ENCODE peak calls at places on chromosomes 16 and 17, in five cellular contexts. U is hepatocyte; S is CD8-positive, alpha-beta T cell; B is mesenchymal stem cell; O is naive thymus-derived CD4-positive, alpha-beta T cell. Y is an unnamed sample.
A peak's percentile ranks its signal among the peaks of the same experiment; 100 is the strongest.

GRCh38 chr16:88960516-88960915 is 16.5 kb downstream of the CBFA2T3 start:
- DNase-seq in O (no peak), B (no peak), S (no peak), U (no peak), Y (no peak)

GRCh38 chr16:89013111-89013510 is 36.1 kb upstream of the CBFA2T3 start:
- DNase-seq in B (no peak), U (no peak), O (no peak), S (no peak), Y (no peak)

GRCh38 chr16:83615131-83615530 is 192.6 kb upstream of the HSBP1 start:
- DNase-seq in B (peak; percentile 47), S (no peak), O (no peak), U (no peak), Y (no peak)

GRCh38 chr17:51435641-51436091 is 175.3 kb downstream of the UTP18 start:
- DNase-seq in S (no peak), U (peak; percentile 84), B (no peak), O (no peak), Y (peak; percentile 47)

GRCh38 chr17:60947100-60947499 is 269.4 kb downstream of the BCAS3 start:
- DNase-seq in S (no peak), B (peak; percentile 16), U (no peak), O (no peak), Y (no peak)

GRCh38 chr17:49578963-49579500 is 3.4 kb downstream of the NXPH3 start:
- DNase-seq in S (no peak), O (no peak), U (no peak), B (no peak), Y (no peak)

GRCh38 chr16:74650966-74651567 is 15.6 kb downstream of the RFWD3 start:
- DNase-seq in B (peak; percentile 29), S (no peak), O (no peak), U (peak; percentile 26), Y (peak; percentile 31)

GRCh38 chr16:74623214-74623842 is 16.4 kb upstream of the GLG1 start:
- DNase-seq in O (peak; percentile 53), S (no peak), B (peak; percentile 68), U (peak; percentile 73), Y (peak; percentile 57)

GRCh38 chr16:87461466-87461975 is 31.3 kb downstream of the ZCCHC14 start:
- DNase-seq in U (peak; percentile 95), O (peak; percentile 6), S (no peak), B (peak; percentile 54), Y (peak; percentile 59)

GRCh38 chr17:75753193-75753513 is 11.8 kb downstream of the GALK1 start:
- DNase-seq in S (no peak), O (no peak), B (no peak), U (no peak), Y (no peak)

GRCh38 chr16:52548261-52549010 is 1.5 kb upstream of the TOX3 start:
- DNase-seq in U (no peak), B (no peak), S (no peak), O (no peak), Y (no peak)

GRCh38 chr16:67115649-67116048 is 5.9 kb downstream of the PHAF1 start:
- DNase-seq in O (no peak), U (no peak), B (peak; percentile 90), S (no peak), Y (no peak)

GRCh38 chr16:87317766-87318121 is 552 bp upstream of the C16orf95 start:
- DNase-seq in O (no peak), B (peak; percentile 72), U (peak; percentile 78), S (no peak), Y (peak; percentile 63)

GRCh38 chr17:31690118-31690517 is 168.9 kb downstream of the COPRS start:
- DNase-seq in O (no peak), U (no peak), S (no peak), B (peak; percentile 92), Y (no peak)

GRCh38 chr17:39697961-39698360 is 1.9 kb upstream of the ERBB2 start:
- DNase-seq in S (no peak), U (no peak), B (no peak), O (no peak), Y (no peak)

GRCh38 chr16:87365021-87365713 is 18.4 kb downstream of the FBXO31 start:
- DNase-seq in B (no peak), S (no peak), O (no peak), U (no peak), Y (no peak)

GRCh38 chr17:2262146-2262587 is 41.4 kb downstream of the SMG6 start:
- DNase-seq in S (no peak), U (peak; percentile 13), O (no peak), B (peak; percentile 66), Y (no peak)

GRCh38 chr16:4115209-4115940 is 867 bp downstream of the ADCY9 start:
- DNase-seq in B (peak; percentile 79), S (no peak), O (peak; percentile 50), U (peak; percentile 85), Y (no peak)

GRCh38 chr16:11303405-11304138 is 22.4 kb upstream of the PRM1 start:
- DNase-seq in O (no peak), S (no peak), B (peak; percentile 36), U (peak; percentile 39), Y (no peak)

GRCh38 chr17:44014437-44015172 is at the start of gene TMEM101:
- DNase-seq in O (peak; percentile 86), U (peak; percentile 95), B (peak; percentile 94), S (peak; percentile 79), Y (peak; percentile 94)

GRCh38 chr17:42163113-42163512 is 8.3 kb upstream of the RAB5C start:
- DNase-seq in O (no peak), S (no peak), U (no peak), B (no peak), Y (peak; percentile 36)

GRCh38 chr16:89370081-89370511 is 120.3 kb downstream of the ANKRD11 start:
- DNase-seq in U (no peak), B (peak; percentile 30), O (no peak), S (no peak), Y (no peak)

GRCh38 chr17:39629494-39629880 is 2.7 kb downstream of the PPP1R1B start:
- DNase-seq in B (no peak), S (no peak), O (no peak), U (no peak), Y (no peak)

GRCh38 chr17:71213936-71214335 is 906.9 kb upstream of the SOX9 start:
- DNase-seq in U (no peak), O (no peak), B (no peak), S (no peak), Y (no peak)

GRCh38 chr17:44383363-44383762 is 6.1 kb downstream of the ITGA2B start:
- DNase-seq in U (no peak), S (no peak), O (no peak), B (no peak), Y (no peak)

GRCh38 chr17:7684856-7685532 is 2.3 kb downstream of the TP53 start:
- DNase-seq in U (no peak), B (no peak), S (no peak), O (no peak), Y (no peak)

GRCh38 chr17:7687908-7688807 is at the start of gene WRAP53:
- DNase-seq in U (peak; percentile 98), O (peak; percentile 96), S (peak; percentile 94), B (peak; percentile 100), Y (peak; percentile 98)

GRCh38 chr17:7687072-7687907 is at the start of gene TP53:
- DNase-seq in S (peak; percentile 76), B (peak; percentile 95), O (peak; percentile 88), U (peak; percentile 96), Y (peak; percentile 96)

GRCh38 chr17:7686221-7687071 is 844 bp downstream of the TP53 start:
- DNase-seq in O (peak; percentile 95), B (peak; percentile 93), U (peak; percentile 88), S (peak; percentile 70), Y (peak; percentile 92)

DNA sequence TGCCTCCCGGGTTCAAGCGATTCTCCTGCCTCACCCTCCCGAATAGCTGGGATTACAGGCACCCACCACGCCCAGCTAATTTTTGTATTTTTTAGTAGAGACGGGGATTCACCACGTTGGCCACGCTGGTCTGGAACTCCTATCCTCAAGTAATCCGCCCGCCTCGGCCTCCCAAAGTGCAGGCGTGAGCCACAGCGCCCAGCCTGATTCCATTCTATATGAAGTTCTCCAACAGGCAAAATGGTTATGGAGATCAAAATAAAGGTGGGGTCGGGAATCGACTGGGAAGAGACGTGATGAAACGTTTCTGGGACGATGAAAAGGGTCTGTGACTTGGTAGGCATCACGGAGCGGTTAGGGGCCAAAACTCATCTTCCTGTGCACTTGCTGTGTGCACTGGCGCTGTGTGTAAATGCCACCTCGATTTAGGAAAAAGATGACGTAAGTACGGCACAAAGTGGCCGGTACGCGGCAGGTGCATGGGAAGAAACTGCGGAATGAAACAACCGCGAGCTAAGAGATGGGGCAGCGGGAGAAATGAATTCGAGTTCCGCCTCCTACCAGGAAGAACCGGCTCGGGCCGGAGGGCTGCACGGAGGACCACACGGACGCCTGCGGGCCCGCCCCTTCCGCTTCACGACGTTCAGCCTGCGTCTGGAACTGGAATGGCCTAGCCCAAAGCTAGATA is 1.6 kb downstream of the TP53 start:
- DNase-seq in O (peak; percentile 94), S (peak; percentile 85), U (peak; percentile 97), B (peak; percentile 96), Y (peak; percentile 97)
- H3K4me3 ChIP-seq in O (peak overlapping the region; percentile 96), S (peak overlapping the region; percentile 81), U (peak overlapping the region; percentile 79), B (peak overlapping the region; percentile 70), Y (peak overlapping the region; percentile 92)

GRCh38 chr17:81176656-81177055 is 10.6 kb upstream of the AATK start:
- DNase-seq in B (no peak), U (no peak), O (no peak), S (no peak), Y (no peak)
- H3K9me3 ChIP-seq in B (peaks cover 6% of the 10 kb centered on the region), U (no peaks in the 10 kb centered on the region), O (no peaks in the 10 kb centered on the region), S (no peaks in the 10 kb centered on the region), Y (peaks cover 10% of the 10 kb centered on the region)

DNA sequence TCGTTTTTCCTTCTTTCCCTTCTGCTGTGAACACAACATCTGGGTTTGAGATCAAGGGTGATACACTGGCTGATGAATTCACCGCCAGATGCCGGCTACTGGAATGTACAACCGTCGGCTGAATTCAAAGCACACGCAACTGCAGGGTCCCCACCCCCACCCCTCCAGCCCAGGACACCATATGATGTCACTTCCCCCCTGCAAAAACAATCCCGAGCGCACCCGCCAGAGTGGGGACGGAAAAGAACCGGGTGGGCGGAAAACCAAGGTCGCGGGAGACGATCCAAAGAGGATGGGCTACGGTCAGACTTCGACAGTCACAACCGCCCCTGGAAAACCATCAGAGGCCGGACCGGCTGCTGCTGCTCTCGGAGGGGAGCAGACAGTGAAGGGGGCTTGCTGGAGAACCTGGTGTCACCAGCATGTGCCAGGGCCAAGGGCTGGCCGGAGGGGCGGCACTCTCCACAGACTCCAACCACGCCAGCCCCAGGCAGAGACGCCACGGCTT is 23.3 kb downstream of the CEP295NL start:
- DNase-seq in O (peak; percentile 39), S (no peak), B (peak; percentile 89), U (peak; percentile 66), Y (no peak)
- H3K4me3 ChIP-seq in O (peak overlapping the region; percentile 44), S (peak overlapping the region; percentile 38), B (no peak overlapping the region), U (no peak overlapping the region), Y (no peak overlapping the region)

DNA sequence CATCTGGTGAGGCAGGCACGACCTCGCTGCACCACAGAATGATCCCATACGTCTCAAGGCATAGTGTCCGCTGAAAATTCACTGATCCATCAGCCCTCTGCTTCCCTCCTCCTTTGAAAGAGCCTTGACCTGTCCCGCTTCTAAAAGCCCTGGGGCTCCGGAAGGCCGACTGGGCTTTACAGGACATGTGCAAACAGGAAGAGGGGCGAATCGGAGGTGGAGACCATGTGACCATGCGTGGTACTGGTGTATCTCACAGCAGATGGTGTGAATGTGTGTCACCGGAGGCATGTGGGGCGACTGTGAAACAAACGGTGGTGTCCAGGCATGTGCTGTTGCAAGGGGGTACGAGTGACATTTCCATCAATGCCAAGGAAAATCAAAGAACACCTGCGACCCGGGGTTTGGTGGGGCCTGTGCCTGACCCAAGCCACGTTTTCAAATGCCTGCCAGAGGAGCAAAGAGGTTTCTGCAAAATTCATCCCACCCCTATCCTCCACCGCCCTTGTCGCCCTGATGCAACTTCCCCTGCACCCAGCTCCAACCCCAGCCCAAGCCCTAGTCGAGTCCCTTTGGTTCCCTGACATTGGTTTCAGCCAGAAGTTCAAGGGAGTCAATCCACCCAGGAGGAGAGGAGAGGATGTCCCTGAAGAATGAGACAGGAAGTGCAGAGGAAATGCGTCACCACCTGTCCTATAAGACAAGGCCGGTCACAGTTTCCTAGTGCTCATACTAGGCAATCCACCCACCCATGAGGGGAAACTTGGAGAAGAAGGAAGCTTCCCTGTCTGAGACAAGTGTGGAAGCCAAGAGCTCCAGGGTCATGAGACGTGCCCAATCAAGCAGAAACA is 5.9 kb upstream of the KCNJ18 start:
- DNase-seq in O (no peak), U (no peak), S (no peak), B (no peak), Y (no peak)
- H3K9me3 ChIP-seq in O (no peaks in the 10 kb centered on the region), U (no peaks in the 10 kb centered on the region), S (no peaks in the 10 kb centered on the region), B (no peaks in the 10 kb centered on the region), Y (no peaks in the 10 kb centered on the region)